ENCODE peak calls at places on chromosomes 6 and 20, in five cellular contexts. U is fibroblast of the aortic adventitia, D is neural progenitor cell, M is SK-N-SH, G is nephron progenitor cell. H is an unnamed sample.

GRCh38 chr20:48115511-48115910 is 330.2 kb upstream of the SULF2 start:
- DNase-seq in G (no peak), U (no peak), M (no peak), D (no peak), H (no peak)

GRCh38 chr6:8334113-8334512 is 101.2 kb downstream of the SLC35B3 start:
- DNase-seq in M (no peak), G (no peak), U (no peak), D (no peak), H (no peak)

GRCh38 chr20:41355192-41355591 is 11.4 kb downstream of the EMILIN3 start:
- DNase-seq in M (no peak), D (no peak), U (no peak), G (no peak), H (no peak)

GRCh38 chr6:157912326-157912725 is 69.3 kb upstream of the SYNJ2 start:
- DNase-seq in G (no peak), U (peak; percentile 89), M (no peak), D (no peak), H (no peak)

GRCh38 chr6:34587325-34587724 is 31.2 kb upstream of the SPDEF start:
- DNase-seq in G (no peak), D (no peak), M (no peak), U (no peak), H (no peak)

GRCh38 chr6:144467153-144467762 is 182.1 kb downstream of the UTRN start:
- DNase-seq in M (no peak), U (no peak), G (no peak), D (no peak), H (no peak)

GRCh38 chr6:134379086-134379485 is 61.2 kb upstream of the SGK1 start:
- DNase-seq in U (no peak), M (no peak), D (no peak), G (no peak), H (no peak)

GRCh38 chr6:157169186-157169585 is 154.1 kb downstream of the TMEM242 start:
- DNase-seq in G (no peak), M (no peak), D (no peak), U (no peak), H (no peak)

GRCh38 chr6:151808331-151809241 is 1.1 kb downstream of the ESR1 start:
- DNase-seq in G (peak; percentile 46), U (no peak), M (peak; percentile 28), D (peak; percentile 56), H (no peak)

GRCh38 chr20:39910536-39910935 is 778.5 kb downstream of the MAFB start:
- DNase-seq in U (no peak), M (no peak), D (no peak), G (no peak), H (no peak)

GRCh38 chr20:61531553-61532345 is 279.7 kb downstream of the CDH4 start:
- DNase-seq in D (no peak), G (no peak), U (no peak), M (no peak), H (no peak)

GRCh38 chr20:34473262-34473883 is 42.8 kb upstream of the DYNLRB1 start:
- DNase-seq in G (peak; percentile 22), M (peak; percentile 73), D (peak; percentile 68), U (peak; percentile 74), H (no peak)

GRCh38 chr6:79548310-79548709 is 11.1 kb upstream of the LCA5 start:
- DNase-seq in U (no peak), M (no peak), D (no peak), G (no peak), H (no peak)

GRCh38 chr6:151723152-151723551 is 84.3 kb upstream of the ESR1 start:
- DNase-seq in U (no peak), D (no peak), G (no peak), M (no peak), H (no peak)

GRCh38 chr6:19753822-19754221 is 83.3 kb upstream of the ID4 start:
- DNase-seq in U (no peak), D (no peak), M (no peak), G (peak; percentile 6), H (no peak)

GRCh38 chr6:144314003-144314485 is 28.9 kb downstream of the UTRN start:
- DNase-seq in U (peak; percentile 84), D (no peak), M (no peak), G (no peak), H (no peak)

GRCh38 chr20:41654884-41655283 is 36.7 kb upstream of the CHD6 start:
- DNase-seq in U (peak; percentile 23), G (peak; percentile 63), D (peak; percentile 61), M (no peak), H (no peak)

GRCh38 chr6:81909981-81910910 is 157.8 kb upstream of the TENT5A start:
- DNase-seq in U (no peak), M (no peak), G (no peak), D (no peak), H (no peak)

GRCh38 chr6:159894991-159895390 is 4.2 kb downstream of the MAS1 start:
- DNase-seq in D (no peak), G (no peak), U (no peak), M (no peak), H (no peak)